ENCODE peak calls at places on chromosome 4, in ten cellular contexts. G, E, N, B, T, S, K, J, D and U are unnamed samples.
A peak's percentile ranks its signal among the peaks of the same experiment; 100 is the strongest.

GRCh38 chr4:155602351-155603140 is 64.1 kb upstream of the GUCY1A1 start:
- DNase-seq in B (no peak), S (no peak), T (no peak), K (no peak), G (no peak), E (no peak), N (no peak), D (no peak), J (peak; percentile 33), U (no peak)

GRCh38 chr4:169341490-169341889 is 70.7 kb upstream of the SH3RF1 start:
- DNase-seq in N (no peak), T (no peak), E (peak; percentile 67), J (no peak), G (no peak), K (no peak), D (peak; percentile 72), B (no peak), S (no peak), U (no peak)

GRCh38 chr4:177483271-177483670 is 41.0 kb upstream of the AGA start:
- DNase-seq in N (no peak), T (no peak), B (no peak), K (no peak), G (no peak), D (no peak), S (no peak), E (peak; percentile 29), J (no peak), U (no peak)

GRCh38 chr4:74742191-74742590 is 52.1 kb downstream of the BTC start:
- DNase-seq in N (no peak), E (no peak), D (no peak), T (no peak), J (no peak), G (no peak), S (no peak), B (no peak), K (no peak), U (no peak)

GRCh38 chr4:992297-993110 is 700 bp downstream of the SLC26A1 start:
- DNase-seq in B (no peak), E (peak; percentile 90), G (no peak), D (peak; percentile 89), K (no peak), N (no peak), J (no peak), S (no peak), T (no peak), U (no peak)

GRCh38 chr4:59537231-59537886 is 1662.8 kb upstream of the ADGRL3 start:
- DNase-seq in E (no peak), B (no peak), N (no peak), T (no peak), G (no peak), D (peak; percentile 9), K (no peak), S (no peak), J (no peak), U (no peak)

GRCh38 chr4:31334086-31334910 is 614.1 kb downstream of the PCDH7 start:
- DNase-seq in G (no peak), D (no peak), T (no peak), E (no peak), S (no peak), N (no peak), J (no peak), K (no peak), B (no peak), U (no peak)

GRCh38 chr4:113764720-113765264 is 3.3 kb upstream of the CAMK2D start:
- DNase-seq in S (no peak), J (no peak), G (no peak), N (no peak), D (no peak), E (no peak), K (no peak), T (no peak), B (no peak), U (no peak)

GRCh38 chr4:55032788-55033187 is 92.6 kb downstream of the KDR start:
- DNase-seq in T (no peak), D (no peak), E (no peak), B (no peak), N (no peak), K (no peak), J (no peak), S (no peak), G (no peak), U (no peak)

GRCh38 chr4:87069037-87069742 is 134.4 kb downstream of the AFF1 start:
- DNase-seq in E (no peak), G (no peak), D (no peak), T (no peak), K (no peak), N (no peak), J (no peak), B (no peak), S (no peak), U (no peak)

GRCh38 chr4:126748736-126749135 is 884.0 kb upstream of the INTU start:
- DNase-seq in J (no peak), N (no peak), T (no peak), K (no peak), G (no peak), B (no peak), E (no peak), D (no peak), S (no peak), U (no peak)

GRCh38 chr4:174260099-174260498 is 23.4 kb downstream of the FBXO8 start:
- DNase-seq in B (no peak), D (no peak), G (no peak), N (no peak), K (no peak), J (no peak), E (peak; percentile 4), T (peak; percentile 17), S (no peak), U (no peak)

GRCh38 chr4:10809905-10810304 is 125.3 kb upstream of the CLNK start:
- DNase-seq in B (no peak), E (no peak), J (no peak), S (no peak), D (peak; percentile 54), T (no peak), G (no peak), N (no peak), K (no peak), U (no peak)

GRCh38 chr4:77028241-77028640 is 47.5 kb downstream of the CCNI start:
- DNase-seq in D (no peak), J (no peak), N (no peak), E (no peak), T (no peak), B (no peak), G (no peak), K (no peak), S (no peak), U (no peak)

GRCh38 chr4:146165840-146166239 is 9.7 kb upstream of the LSM6 start:
- DNase-seq in N (no peak), J (no peak), G (no peak), K (no peak), D (peak; percentile 41), E (no peak), S (no peak), T (no peak), B (no peak), U (no peak)

GRCh38 chr4:3473943-3474335 is 10.8 kb downstream of the DOK7 start:
- DNase-seq in K (no peak), G (no peak), T (no peak), E (no peak), B (no peak), N (no peak), D (no peak), J (no peak), S (no peak), U (no peak)

GRCh38 chr4:5003372-5003857 is 15.8 kb downstream of the CYTL1 start:
- DNase-seq in K (no peak), S (no peak), G (no peak), N (no peak), E (no peak), T (no peak), J (no peak), D (no peak), B (no peak), U (peak; percentile 55)

GRCh38 chr4:74501579-74501978 is 56.6 kb downstream of the AREG start:
- DNase-seq in K (no peak), N (no peak), G (no peak), T (no peak), E (peak; percentile 61), J (no peak), B (no peak), D (no peak), S (no peak), U (no peak)

GRCh38 chr4:69823481-69824186 is 36.3 kb downstream of the SULT1E1 start:
- DNase-seq in N (no peak), E (peak; percentile 62), B (no peak), D (peak; percentile 47), J (no peak), G (no peak), S (no peak), K (no peak), T (peak; percentile 65), U (no peak)

GRCh38 chr4:6116696-6117285 is 83.6 kb downstream of the JAKMIP1 start:
- DNase-seq in D (no peak), B (no peak), N (peak; percentile 35), J (no peak), S (no peak), T (peak; percentile 37), G (no peak), E (no peak), K (no peak), U (peak; percentile 22)

GRCh38 chr4:121307441-121308327 is 73.1 kb downstream of the QRFPR start:
- DNase-seq in S (peak; percentile 15), K (peak; percentile 40), D (peak; percentile 81), N (no peak), G (peak; percentile 39), B (no peak), T (no peak), J (no peak), E (peak; percentile 55), U (no peak)

GRCh38 chr4:6374575-6374974 is 97.8 kb downstream of the PPP2R2C start:
- DNase-seq in K (no peak), B (no peak), T (no peak), E (no peak), J (no peak), S (no peak), D (no peak), N (no peak), G (no peak), U (no peak)